ENCODE peak calls at places on chromosomes 2 and 18, in nine cellular contexts. One of them, this sample, is unnamed.

GRCh38 chr2:11809586-11810236 is 63.3 kb downstream of the LPIN1 start:
- DNase-seq in CD4-positive, alpha-beta T cell: no peak
- DNase-seq in GM20000: no peak
- DNase-seq in glutamatergic neuron: no peak
- DNase-seq in retinal pigment epithelial cell: no peak
- DNase-seq in neural progenitor cell: no peak
- DNase-seq in spleen: no peak
- DNase-seq in B cell: no peak
- DNase-seq in mammary epithelial cell: no peak
- DNase-seq in this sample: no peak

GRCh38 chr18:67875057-67875456 is 358.5 kb upstream of the DSEL start:
- DNase-seq in CD4-positive, alpha-beta T cell: no peak
- DNase-seq in GM20000: no peak
- DNase-seq in glutamatergic neuron: no peak
- DNase-seq in retinal pigment epithelial cell: peak
- DNase-seq in neural progenitor cell: peak
- DNase-seq in spleen: no peak
- DNase-seq in B cell: no peak
- DNase-seq in mammary epithelial cell: no peak
- DNase-seq in this sample: no peak

GRCh38 chr2:5845798-5846197 is 153.6 kb downstream of the SOX11 start:
- DNase-seq in CD4-positive, alpha-beta T cell: no peak
- DNase-seq in GM20000: no peak
- DNase-seq in glutamatergic neuron: no peak
- DNase-seq in retinal pigment epithelial cell: no peak
- DNase-seq in neural progenitor cell: no peak
- DNase-seq in spleen: no peak
- DNase-seq in B cell: no peak
- DNase-seq in mammary epithelial cell: no peak
- DNase-seq in this sample: no peak

GRCh38 chr2:209499071-209499470 is 75.2 kb downstream of the MAP2 start:
- DNase-seq in CD4-positive, alpha-beta T cell: no peak
- DNase-seq in GM20000: no peak
- DNase-seq in glutamatergic neuron: no peak
- DNase-seq in retinal pigment epithelial cell: no peak
- DNase-seq in neural progenitor cell: no peak
- DNase-seq in spleen: no peak
- DNase-seq in B cell: no peak
- DNase-seq in mammary epithelial cell: peak
- DNase-seq in this sample: no peak

GRCh38 chr18:68779169-68779568 is 18.7 kb upstream of the CCDC102B start:
- DNase-seq in CD4-positive, alpha-beta T cell: no peak
- DNase-seq in GM20000: no peak
- DNase-seq in glutamatergic neuron: no peak
- DNase-seq in retinal pigment epithelial cell: no peak
- DNase-seq in neural progenitor cell: no peak
- DNase-seq in spleen: no peak
- DNase-seq in B cell: no peak
- DNase-seq in mammary epithelial cell: peak
- DNase-seq in this sample: no peak

GRCh38 chr2:134883552-134884293 is 34.9 kb upstream of the CCNT2 start:
- DNase-seq in CD4-positive, alpha-beta T cell: no peak
- DNase-seq in GM20000: no peak
- DNase-seq in glutamatergic neuron: no peak
- DNase-seq in retinal pigment epithelial cell: no peak
- DNase-seq in neural progenitor cell: no peak
- DNase-seq in spleen: no peak
- DNase-seq in B cell: no peak
- DNase-seq in mammary epithelial cell: no peak
- DNase-seq in this sample: no peak

GRCh38 chr2:135812907-135813511 is 24.0 kb downstream of the LCT start:
- DNase-seq in CD4-positive, alpha-beta T cell: no peak
- DNase-seq in GM20000: no peak
- DNase-seq in glutamatergic neuron: no peak
- DNase-seq in retinal pigment epithelial cell: no peak
- DNase-seq in neural progenitor cell: no peak
- DNase-seq in spleen: no peak
- DNase-seq in B cell: no peak
- DNase-seq in mammary epithelial cell: no peak
- DNase-seq in this sample: no peak

GRCh38 chr2:65602851-65603250 is 170.5 kb upstream of the SPRED2 start:
- DNase-seq in CD4-positive, alpha-beta T cell: no peak
- DNase-seq in GM20000: no peak
- DNase-seq in glutamatergic neuron: no peak
- DNase-seq in retinal pigment epithelial cell: no peak
- DNase-seq in neural progenitor cell: no peak
- DNase-seq in spleen: no peak
- DNase-seq in B cell: no peak
- DNase-seq in mammary epithelial cell: no peak
- DNase-seq in this sample: no peak

GRCh38 chr2:2057125-2057721 is 273.9 kb downstream of the MYT1L start:
- DNase-seq in CD4-positive, alpha-beta T cell: peak
- DNase-seq in GM20000: no peak
- DNase-seq in glutamatergic neuron: no peak
- DNase-seq in retinal pigment epithelial cell: no peak
- DNase-seq in neural progenitor cell: no peak
- DNase-seq in spleen: peak
- DNase-seq in B cell: peak
- DNase-seq in mammary epithelial cell: no peak
- DNase-seq in this sample: no peak

GRCh38 chr18:58101291-58101706 is 57.3 kb downstream of the NEDD4L start:
- DNase-seq in CD4-positive, alpha-beta T cell: no peak
- DNase-seq in GM20000: peak
- DNase-seq in glutamatergic neuron: no peak
- DNase-seq in retinal pigment epithelial cell: no peak
- DNase-seq in neural progenitor cell: peak
- DNase-seq in spleen: no peak
- DNase-seq in B cell: no peak
- DNase-seq in mammary epithelial cell: no peak
- DNase-seq in this sample: no peak

GRCh38 chr2:70426341-70426740 is 124.5 kb upstream of the FAM136A start:
- DNase-seq in CD4-positive, alpha-beta T cell: no peak
- DNase-seq in GM20000: no peak
- DNase-seq in glutamatergic neuron: no peak
- DNase-seq in retinal pigment epithelial cell: no peak
- DNase-seq in neural progenitor cell: no peak
- DNase-seq in spleen: no peak
- DNase-seq in B cell: no peak
- DNase-seq in mammary epithelial cell: no peak
- DNase-seq in this sample: no peak

GRCh38 chr2:54665436-54665856 is 58.0 kb upstream of the EML6 start:
- DNase-seq in CD4-positive, alpha-beta T cell: no peak
- DNase-seq in GM20000: peak
- DNase-seq in glutamatergic neuron: peak
- DNase-seq in retinal pigment epithelial cell: no peak
- DNase-seq in neural progenitor cell: peak
- DNase-seq in spleen: no peak
- DNase-seq in B cell: peak
- DNase-seq in mammary epithelial cell: no peak
- DNase-seq in this sample: no peak

GRCh38 chr2:224749136-224749535 is 33.0 kb upstream of the CCDC195 start:
- DNase-seq in CD4-positive, alpha-beta T cell: no peak
- DNase-seq in GM20000: no peak
- DNase-seq in glutamatergic neuron: no peak
- DNase-seq in retinal pigment epithelial cell: no peak
- DNase-seq in neural progenitor cell: peak
- DNase-seq in spleen: no peak
- DNase-seq in B cell: no peak
- DNase-seq in mammary epithelial cell: no peak
- DNase-seq in this sample: no peak
- TF ChIP-seq CTCF in CD4-positive, alpha-beta T cell: no peak
- TF ChIP-seq CTCF in GM20000: no peak
- TF ChIP-seq CTCF in glutamatergic neuron: no peak
- TF ChIP-seq CTCF in retinal pigment epithelial cell: peak
- TF ChIP-seq CTCF in neural progenitor cell: peak
- TF ChIP-seq CTCF in spleen: no peak
- TF ChIP-seq CTCF in B cell: no peak
- TF ChIP-seq CTCF in mammary epithelial cell: peak
- TF ChIP-seq CTCF in this sample: no peak

DNA sequence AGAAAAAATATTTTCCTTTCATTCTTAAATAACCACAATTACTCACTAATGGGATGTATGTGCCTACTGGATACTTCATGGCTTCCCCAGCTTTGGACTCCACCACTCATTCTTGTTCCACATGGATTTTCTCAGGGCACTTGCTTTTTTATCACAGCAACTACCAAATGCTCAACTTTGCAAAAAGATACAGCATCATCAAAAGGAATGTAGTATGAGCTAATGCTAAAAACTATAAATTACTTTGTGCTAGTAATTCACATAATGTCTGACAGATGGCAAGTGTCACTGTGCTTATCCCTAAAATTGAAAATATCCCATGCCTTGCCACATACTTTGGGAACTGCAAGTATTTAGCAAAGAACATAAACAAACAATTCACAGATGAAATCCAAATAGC is 130.4 kb upstream of the ZFP36L2 start:
- DNase-seq in CD4-positive, alpha-beta T cell: no peak
- DNase-seq in GM20000: no peak
- DNase-seq in glutamatergic neuron: no peak
- DNase-seq in retinal pigment epithelial cell: no peak
- DNase-seq in neural progenitor cell: no peak
- DNase-seq in spleen: no peak
- DNase-seq in B cell: no peak
- DNase-seq in mammary epithelial cell: no peak
- DNase-seq in this sample: no peak
- TF ChIP-seq CTCF in CD4-positive, alpha-beta T cell: no peak
- TF ChIP-seq CTCF in GM20000: no peak
- TF ChIP-seq CTCF in glutamatergic neuron: no peak
- TF ChIP-seq CTCF in retinal pigment epithelial cell: no peak
- TF ChIP-seq CTCF in neural progenitor cell: no peak
- TF ChIP-seq CTCF in spleen: no peak
- TF ChIP-seq CTCF in B cell: no peak
- TF ChIP-seq CTCF in mammary epithelial cell: no peak
- TF ChIP-seq CTCF in this sample: no peak

GRCh38 chr2:45027051-45027450 is 17.8 kb upstream of the SIX2 start:
- DNase-seq in CD4-positive, alpha-beta T cell: no peak
- DNase-seq in GM20000: no peak
- DNase-seq in glutamatergic neuron: no peak
- DNase-seq in retinal pigment epithelial cell: no peak
- DNase-seq in neural progenitor cell: no peak
- DNase-seq in spleen: no peak
- DNase-seq in B cell: no peak
- DNase-seq in mammary epithelial cell: no peak
- DNase-seq in this sample: no peak

GRCh38 chr2:45020439-45020838 is 11.2 kb upstream of the SIX2 start:
- DNase-seq in CD4-positive, alpha-beta T cell: no peak
- DNase-seq in GM20000: no peak
- DNase-seq in glutamatergic neuron: no peak
- DNase-seq in retinal pigment epithelial cell: no peak
- DNase-seq in neural progenitor cell: no peak
- DNase-seq in spleen: no peak
- DNase-seq in B cell: no peak
- DNase-seq in mammary epithelial cell: no peak
- DNase-seq in this sample: no peak

GRCh38 chr2:45028276-45028675 is 19.0 kb upstream of the SIX2 start:
- DNase-seq in CD4-positive, alpha-beta T cell: no peak
- DNase-seq in GM20000: no peak
- DNase-seq in glutamatergic neuron: no peak
- DNase-seq in retinal pigment epithelial cell: no peak
- DNase-seq in neural progenitor cell: no peak
- DNase-seq in spleen: no peak
- DNase-seq in B cell: no peak
- DNase-seq in mammary epithelial cell: peak
- DNase-seq in this sample: no peak

GRCh38 chr2:45029215-45029614 is 20.0 kb upstream of the SIX2 start:
- DNase-seq in CD4-positive, alpha-beta T cell: no peak
- DNase-seq in GM20000: no peak
- DNase-seq in glutamatergic neuron: peak
- DNase-seq in retinal pigment epithelial cell: no peak
- DNase-seq in neural progenitor cell: no peak
- DNase-seq in spleen: no peak
- DNase-seq in B cell: no peak
- DNase-seq in mammary epithelial cell: no peak
- DNase-seq in this sample: no peak

DNA sequence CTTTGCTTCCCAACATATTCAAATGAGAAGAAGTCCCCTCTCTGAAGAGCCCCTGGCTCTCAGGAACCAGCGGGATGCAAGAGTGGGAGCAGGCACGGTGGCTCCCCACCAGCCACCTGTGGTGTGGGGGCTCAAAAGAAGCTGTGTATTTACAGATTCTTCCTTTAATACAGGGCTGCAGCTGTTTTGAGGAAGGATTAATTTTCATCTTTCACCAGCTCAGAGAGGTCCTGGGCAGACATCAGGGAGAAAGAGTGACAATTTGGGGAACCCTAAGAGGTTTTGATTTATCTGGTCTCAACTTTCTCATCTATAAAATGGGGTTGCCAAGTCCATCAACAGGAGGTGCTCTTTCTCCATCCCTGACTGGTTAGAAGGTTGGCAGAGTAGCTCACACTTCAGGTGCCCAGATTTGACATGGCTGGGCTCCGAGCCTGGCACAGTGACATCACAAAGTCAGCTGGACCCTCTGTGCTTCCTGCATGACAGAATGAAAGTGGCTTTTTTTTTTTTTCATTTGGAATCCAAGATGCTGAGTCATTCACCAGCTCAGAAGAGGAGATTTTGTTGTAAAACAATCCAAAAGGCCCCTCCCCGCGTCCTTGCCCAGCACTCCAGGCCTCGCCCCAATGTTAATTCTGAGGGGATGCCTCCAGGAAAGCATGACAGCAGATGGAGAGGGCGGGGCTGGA is 15.5 kb upstream of the SIX2 start:
- DNase-seq in CD4-positive, alpha-beta T cell: no peak
- DNase-seq in GM20000: no peak
- DNase-seq in glutamatergic neuron: no peak
- DNase-seq in retinal pigment epithelial cell: peak
- DNase-seq in neural progenitor cell: no peak
- DNase-seq in spleen: no peak
- DNase-seq in B cell: no peak
- DNase-seq in mammary epithelial cell: peak
- DNase-seq in this sample: no peak
- TF ChIP-seq CTCF in CD4-positive, alpha-beta T cell: no peak
- TF ChIP-seq CTCF in GM20000: no peak
- TF ChIP-seq CTCF in glutamatergic neuron: no peak
- TF ChIP-seq CTCF in retinal pigment epithelial cell: peak
- TF ChIP-seq CTCF in neural progenitor cell: no peak
- TF ChIP-seq CTCF in spleen: no peak
- TF ChIP-seq CTCF in B cell: no peak
- TF ChIP-seq CTCF in mammary epithelial cell: peak
- TF ChIP-seq CTCF in this sample: no peak

DNA sequence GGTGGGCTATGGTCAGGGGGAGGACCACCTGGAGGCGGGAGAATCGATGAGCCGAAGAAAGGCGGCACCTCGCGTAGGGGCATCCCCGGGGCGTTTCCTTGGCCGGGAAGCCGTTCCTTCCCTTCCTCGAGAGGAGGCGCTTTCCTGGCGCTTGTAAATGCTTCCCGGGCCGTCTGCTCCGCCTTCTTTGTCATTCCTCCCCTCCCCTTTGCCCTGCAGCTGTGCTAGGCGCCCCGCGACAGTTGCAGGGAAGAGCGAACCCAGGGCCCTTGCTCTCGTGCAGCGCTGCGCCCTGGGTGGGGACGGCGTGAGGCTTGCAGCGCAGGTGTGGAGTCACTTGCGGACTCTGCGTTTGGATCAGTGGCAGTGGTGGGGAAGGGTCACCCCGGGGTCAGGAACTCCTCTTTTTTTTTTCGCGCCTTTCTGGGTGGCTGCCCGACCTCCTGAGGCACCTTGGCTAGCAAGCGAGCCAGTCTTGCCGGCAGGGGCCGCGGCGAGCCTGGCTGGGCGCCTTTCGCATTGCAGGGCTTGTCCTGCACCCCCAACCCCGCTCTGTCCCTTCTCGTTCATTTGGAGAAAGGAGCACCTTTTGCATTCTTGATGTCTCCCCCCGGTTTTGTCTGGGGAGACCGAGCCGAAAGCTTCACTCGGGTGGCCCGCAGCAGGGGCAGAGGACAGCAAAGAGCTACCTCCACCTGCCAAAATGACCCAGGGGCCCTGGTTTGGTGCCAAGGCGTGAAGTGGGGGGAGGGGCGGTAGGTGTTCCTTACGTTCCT is 858 bp downstream of the KCNS3 start:
- DNase-seq in CD4-positive, alpha-beta T cell: no peak
- DNase-seq in GM20000: peak
- DNase-seq in glutamatergic neuron: peak
- DNase-seq in retinal pigment epithelial cell: peak
- DNase-seq in neural progenitor cell: peak
- DNase-seq in spleen: no peak
- DNase-seq in B cell: peak
- DNase-seq in mammary epithelial cell: peak
- DNase-seq in this sample: no peak
- TF ChIP-seq CTCF in CD4-positive, alpha-beta T cell: no peak
- TF ChIP-seq CTCF in GM20000: no peak
- TF ChIP-seq CTCF in glutamatergic neuron: no peak
- TF ChIP-seq CTCF in retinal pigment epithelial cell: peak
- TF ChIP-seq CTCF in neural progenitor cell: peak
- TF ChIP-seq CTCF in spleen: no peak
- TF ChIP-seq CTCF in B cell: no peak
- TF ChIP-seq CTCF in mammary epithelial cell: peak
- TF ChIP-seq CTCF in this sample: no peak

This sample was measured in omental fat pad.